ENCODE peak calls at places on chromosomes 11 and 22, in nine cellular contexts. One of them, this sample, is unnamed.

GRCh38 chr11:78784321-78785061 is 209.8 kb upstream of the NARS2 start:
- DNase-seq in HepG2: no peak
- DNase-seq in K562: no peak
- DNase-seq in NB4: no peak
- DNase-seq in SK-N-SH: no peak
- DNase-seq in A549: no peak
- DNase-seq in WTC11: no peak
- DNase-seq in HCT116: no peak
- DNase-seq in GM12878: no peak
- DNase-seq in this sample: no peak

GRCh38 chr11:114914231-114915005 is 236.1 kb downstream of the NXPE2 start:
- DNase-seq in HepG2: no peak
- DNase-seq in K562: no peak
- DNase-seq in NB4: no peak
- DNase-seq in SK-N-SH: no peak
- DNase-seq in A549: no peak
- DNase-seq in WTC11: no peak
- DNase-seq in HCT116: no peak
- DNase-seq in GM12878: no peak
- DNase-seq in this sample: no peak

GRCh38 chr11:57482782-57483569 is 22.6 kb downstream of the RTN4RL2 start:
- DNase-seq in HepG2: no peak
- DNase-seq in K562: no peak
- DNase-seq in NB4: peak; percentile 89
- DNase-seq in SK-N-SH: peak; percentile 96
- DNase-seq in A549: peak; percentile 44
- DNase-seq in WTC11: peak; percentile 78
- DNase-seq in HCT116: no peak
- DNase-seq in GM12878: no peak
- DNase-seq in this sample: peak; percentile 91

GRCh38 chr22:19480789-19481188 is 1.1 kb downstream of the CDC45 start:
- DNase-seq in HepG2: no peak
- DNase-seq in K562: no peak
- DNase-seq in NB4: peak; percentile 22
- DNase-seq in SK-N-SH: no peak
- DNase-seq in A549: no peak
- DNase-seq in WTC11: no peak
- DNase-seq in HCT116: no peak
- DNase-seq in GM12878: no peak
- DNase-seq in this sample: no peak

GRCh38 chr22:41367039-41367679 is 14.6 kb upstream of the TEF start:
- DNase-seq in HepG2: peak; percentile 80
- DNase-seq in K562: peak; percentile 96
- DNase-seq in NB4: peak; percentile 80
- DNase-seq in SK-N-SH: peak; percentile 91
- DNase-seq in A549: peak; percentile 57
- DNase-seq in WTC11: peak; percentile 42
- DNase-seq in HCT116: peak; percentile 71
- DNase-seq in GM12878: no peak
- DNase-seq in this sample: peak; percentile 66

GRCh38 chr11:33617672-33618362 is 82.8 kb downstream of the C11orf91 start:
- DNase-seq in HepG2: no peak
- DNase-seq in K562: no peak
- DNase-seq in NB4: no peak
- DNase-seq in SK-N-SH: no peak
- DNase-seq in A549: no peak
- DNase-seq in WTC11: no peak
- DNase-seq in HCT116: no peak
- DNase-seq in GM12878: no peak
- DNase-seq in this sample: no peak

GRCh38 chr22:37196539-37197450 is 8.7 kb upstream of the C1QTNF6 start:
- DNase-seq in HepG2: peak; percentile 83
- DNase-seq in K562: no peak
- DNase-seq in NB4: no peak
- DNase-seq in SK-N-SH: peak; percentile 73
- DNase-seq in A549: peak; percentile 92
- DNase-seq in WTC11: no peak
- DNase-seq in HCT116: peak; percentile 56
- DNase-seq in GM12878: no peak
- DNase-seq in this sample: no peak

GRCh38 chr22:39374191-39374590 is 24.4 kb downstream of the SYNGR1 start:
- DNase-seq in HepG2: no peak
- DNase-seq in K562: peak; percentile 24
- DNase-seq in NB4: no peak
- DNase-seq in SK-N-SH: no peak
- DNase-seq in A549: no peak
- DNase-seq in WTC11: peak; percentile 57
- DNase-seq in HCT116: no peak
- DNase-seq in GM12878: no peak
- DNase-seq in this sample: no peak

GRCh38 chr11:130666781-130667251 is 218.4 kb downstream of the ADAMTS15 start:
- DNase-seq in HepG2: no peak
- DNase-seq in K562: no peak
- DNase-seq in NB4: peak; percentile 26
- DNase-seq in SK-N-SH: no peak
- DNase-seq in A549: no peak
- DNase-seq in WTC11: no peak
- DNase-seq in HCT116: no peak
- DNase-seq in GM12878: no peak
- DNase-seq in this sample: no peak

GRCh38 chr22:41501209-41501608 is 32.3 kb downstream of the ACO2 start:
- DNase-seq in HepG2: peak; percentile 23
- DNase-seq in K562: no peak
- DNase-seq in NB4: peak; percentile 48
- DNase-seq in SK-N-SH: peak; percentile 33
- DNase-seq in A549: peak; percentile 44
- DNase-seq in WTC11: no peak
- DNase-seq in HCT116: no peak
- DNase-seq in GM12878: peak; percentile 27
- DNase-seq in this sample: no peak

GRCh38 chr22:48957311-48957986 is 870.2 kb downstream of the BRD1 start:
- DNase-seq in HepG2: no peak
- DNase-seq in K562: no peak
- DNase-seq in NB4: no peak
- DNase-seq in SK-N-SH: no peak
- DNase-seq in A549: no peak
- DNase-seq in WTC11: no peak
- DNase-seq in HCT116: no peak
- DNase-seq in GM12878: no peak
- DNase-seq in this sample: no peak

GRCh38 chr11:2691991-2692841 is 7.6 kb downstream of the KCNQ1OT1 start:
- DNase-seq in HepG2: peak; percentile 46
- DNase-seq in K562: no peak
- DNase-seq in NB4: no peak
- DNase-seq in SK-N-SH: no peak
- DNase-seq in A549: no peak
- DNase-seq in WTC11: peak; percentile 55
- DNase-seq in HCT116: no peak
- DNase-seq in GM12878: no peak
- DNase-seq in this sample: no peak

GRCh38 chr11:75547617-75548054 is 14.4 kb upstream of the SERPINH1 start:
- DNase-seq in HepG2: peak; percentile 64
- DNase-seq in K562: peak; percentile 82
- DNase-seq in NB4: peak; percentile 62
- DNase-seq in SK-N-SH: peak; percentile 88
- DNase-seq in A549: peak; percentile 53
- DNase-seq in WTC11: peak; percentile 84
- DNase-seq in HCT116: no peak
- DNase-seq in GM12878: no peak
- DNase-seq in this sample: no peak

GRCh38 chr11:111225871-111226270 is 19.7 kb upstream of the POU2AF2 start:
- DNase-seq in HepG2: no peak
- DNase-seq in K562: no peak
- DNase-seq in NB4: no peak
- DNase-seq in SK-N-SH: no peak
- DNase-seq in A549: no peak
- DNase-seq in WTC11: no peak
- DNase-seq in HCT116: no peak
- DNase-seq in GM12878: no peak
- DNase-seq in this sample: no peak

GRCh38 chr11:102920118-102920684 is 35.3 kb downstream of the MMP13 start:
- DNase-seq in HepG2: no peak
- DNase-seq in K562: no peak
- DNase-seq in NB4: peak; percentile 38
- DNase-seq in SK-N-SH: no peak
- DNase-seq in A549: no peak
- DNase-seq in WTC11: no peak
- DNase-seq in HCT116: no peak
- DNase-seq in GM12878: peak; percentile 71
- DNase-seq in this sample: no peak

GRCh38 chr11:108223449-108224149 is 732 bp downstream of the ATM start:
- DNase-seq in HepG2: no peak
- DNase-seq in K562: peak; percentile 56
- DNase-seq in NB4: peak; percentile 54
- DNase-seq in SK-N-SH: no peak
- DNase-seq in A549: no peak
- DNase-seq in WTC11: no peak
- DNase-seq in HCT116: no peak
- DNase-seq in GM12878: no peak
- DNase-seq in this sample: no peak

GRCh38 chr11:71451596-71452353 is 1.2 kb upstream of the NADSYN1 start:
- DNase-seq in HepG2: peak; percentile 14
- DNase-seq in K562: no peak
- DNase-seq in NB4: peak; percentile 46
- DNase-seq in SK-N-SH: no peak
- DNase-seq in A549: no peak
- DNase-seq in WTC11: peak; percentile 62
- DNase-seq in HCT116: no peak
- DNase-seq in GM12878: no peak
- DNase-seq in this sample: no peak

GRCh38 chr22:41036924-41037323 is 55.5 kb upstream of the EP300 start:
- DNase-seq in HepG2: no peak
- DNase-seq in K562: no peak
- DNase-seq in NB4: no peak
- DNase-seq in SK-N-SH: no peak
- DNase-seq in A549: no peak
- DNase-seq in WTC11: no peak
- DNase-seq in HCT116: no peak
- DNase-seq in GM12878: no peak
- DNase-seq in this sample: no peak

GRCh38 chr11:128924618-128925017 is 18.1 kb downstream of the TP53AIP1 start:
- DNase-seq in HepG2: no peak
- DNase-seq in K562: no peak
- DNase-seq in NB4: no peak
- DNase-seq in SK-N-SH: no peak
- DNase-seq in A549: no peak
- DNase-seq in WTC11: no peak
- DNase-seq in HCT116: no peak
- DNase-seq in GM12878: no peak
- DNase-seq in this sample: no peak
- TF ChIP-seq MAX in HepG2: no peak
- TF ChIP-seq MAX in K562: no peak
- TF ChIP-seq MAX in NB4: no peak
- TF ChIP-seq MAX in SK-N-SH: no peak
- TF ChIP-seq MAX in A549: no peak
- TF ChIP-seq MAX in WTC11: no peak
- TF ChIP-seq MAX in HCT116: no peak
- TF ChIP-seq MAX in GM12878: no peak
- TF ChIP-seq MAX in this sample: no peak

GRCh38 chr11:469684-470667 is 19.9 kb downstream of the PTDSS2 start:
- DNase-seq in HepG2: peak; percentile 83
- DNase-seq in K562: no peak
- DNase-seq in NB4: no peak
- DNase-seq in SK-N-SH: peak; percentile 35
- DNase-seq in A549: peak; percentile 58
- DNase-seq in WTC11: no peak
- DNase-seq in HCT116: no peak
- DNase-seq in GM12878: no peak
- DNase-seq in this sample: no peak
- TF ChIP-seq CTCF in HepG2: peak; percentile 38
- TF ChIP-seq CTCF in K562: no peak
- TF ChIP-seq CTCF in NB4: no peak
- TF ChIP-seq CTCF in SK-N-SH: no peak
- TF ChIP-seq CTCF in A549: no peak
- TF ChIP-seq CTCF in WTC11: no peak
- TF ChIP-seq CTCF in HCT116: no peak
- TF ChIP-seq CTCF in GM12878: no peak
- TF ChIP-seq CTCF in this sample: no peak

GRCh38 chr11:9741260-9741659 is 77.4 kb downstream of the SWAP70 start:
- DNase-seq in HepG2: no peak
- DNase-seq in K562: no peak
- DNase-seq in NB4: no peak
- DNase-seq in SK-N-SH: no peak
- DNase-seq in A549: peak; percentile 55
- DNase-seq in WTC11: no peak
- DNase-seq in HCT116: no peak
- DNase-seq in GM12878: no peak
- DNase-seq in this sample: no peak

GRCh38 chr11:9738700-9739099 is 74.8 kb downstream of the SWAP70 start:
- DNase-seq in HepG2: no peak
- DNase-seq in K562: no peak
- DNase-seq in NB4: no peak
- DNase-seq in SK-N-SH: no peak
- DNase-seq in A549: no peak
- DNase-seq in WTC11: no peak
- DNase-seq in HCT116: no peak
- DNase-seq in GM12878: no peak
- DNase-seq in this sample: no peak

GRCh38 chr11:9738126-9738525 is 74.2 kb downstream of the SWAP70 start:
- DNase-seq in HepG2: no peak
- DNase-seq in K562: no peak
- DNase-seq in NB4: no peak
- DNase-seq in SK-N-SH: no peak
- DNase-seq in A549: no peak
- DNase-seq in WTC11: no peak
- DNase-seq in HCT116: no peak
- DNase-seq in GM12878: no peak
- DNase-seq in this sample: no peak

GRCh38 chr11:9739108-9739507 is 75.2 kb downstream of the SWAP70 start:
- DNase-seq in HepG2: no peak
- DNase-seq in K562: no peak
- DNase-seq in NB4: no peak
- DNase-seq in SK-N-SH: no peak
- DNase-seq in A549: no peak
- DNase-seq in WTC11: no peak
- DNase-seq in HCT116: no peak
- DNase-seq in GM12878: no peak
- DNase-seq in this sample: no peak

GRCh38 chr11:9740202-9740881 is 76.5 kb downstream of the SWAP70 start:
- DNase-seq in HepG2: no peak
- DNase-seq in K562: no peak
- DNase-seq in NB4: no peak
- DNase-seq in SK-N-SH: no peak
- DNase-seq in A549: peak; percentile 78
- DNase-seq in WTC11: no peak
- DNase-seq in HCT116: no peak
- DNase-seq in GM12878: no peak
- DNase-seq in this sample: no peak
- TF ChIP-seq MAX in HepG2: no peak
- TF ChIP-seq MAX in K562: no peak
- TF ChIP-seq MAX in NB4: no peak
- TF ChIP-seq MAX in SK-N-SH: no peak
- TF ChIP-seq MAX in A549: peak; percentile 26
- TF ChIP-seq MAX in WTC11: no peak
- TF ChIP-seq MAX in HCT116: no peak
- TF ChIP-seq MAX in GM12878: no peak
- TF ChIP-seq MAX in this sample: no peak

DNA sequence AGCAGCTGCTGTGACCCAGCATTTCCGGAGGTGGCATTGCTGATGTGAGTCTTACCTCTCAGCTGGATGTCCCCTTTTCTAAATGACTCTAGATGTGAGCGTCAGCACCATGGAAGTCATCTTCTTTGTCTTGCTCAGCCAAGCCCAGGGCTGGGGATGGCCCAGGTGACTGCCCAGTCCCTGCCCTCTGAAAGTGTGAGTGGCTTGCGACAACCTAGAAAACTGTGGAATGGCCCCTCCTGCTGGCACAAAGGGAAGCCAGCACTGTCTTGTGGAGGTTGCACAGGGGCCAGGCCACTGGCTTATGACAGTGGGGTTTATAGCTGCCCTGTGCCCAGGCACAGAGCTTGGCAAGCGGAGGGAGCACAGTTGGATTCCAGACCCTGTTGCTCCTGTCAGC is 6.2 kb downstream of the TUB start:
- DNase-seq in HepG2: no peak
- DNase-seq in K562: no peak
- DNase-seq in NB4: no peak
- DNase-seq in SK-N-SH: no peak
- DNase-seq in A549: peak; percentile 15
- DNase-seq in WTC11: peak; percentile 59
- DNase-seq in HCT116: no peak
- DNase-seq in GM12878: no peak
- DNase-seq in this sample: no peak
- TF ChIP-seq CTCF in HepG2: peak; percentile 38
- TF ChIP-seq CTCF in K562: peak; percentile 23
- TF ChIP-seq CTCF in NB4: peak; percentile 18
- TF ChIP-seq CTCF in SK-N-SH: peak; percentile 38
- TF ChIP-seq CTCF in A549: peak; percentile 14
- TF ChIP-seq CTCF in WTC11: peak; percentile 14
- TF ChIP-seq CTCF in HCT116: peak; percentile 35
- TF ChIP-seq CTCF in GM12878: peak; percentile 35
- TF ChIP-seq CTCF in this sample: peak; percentile 64